ENCODE peak calls at places on chromosomes 2 and 18, in ten cellular contexts. One of them, this sample, is unnamed.

GRCh38 chr2:208501217-208501616 is 94.6 kb downstream of the PTH2R start:
- DNase-seq in fibroblast of mammary gland: peak
- DNase-seq in cerebellar nuclear complex: no peak
- DNase-seq in iPS-NIHi11: peak
- DNase-seq in lower lobe of right lung: no peak
- DNase-seq in stimulated activated CD4-positive, alpha-beta T cell treated with anti-CD3 and anti-CD28 coated beads, Interleukin-12 subunit alpha, Interleukin-12 subunit beta, amount 100 ng/mL, for 24 hours: no peak
- DNase-seq in progenitor cell of endocrine pancreas: no peak
- DNase-seq in epithelial cell of esophagus: peak
- DNase-seq in pulmonary artery endothelial cell: no peak
- DNase-seq in stimulated activated CD8-positive, alpha-beta memory T cell treated with anti-CD3 and anti-CD28 coated beads, Interleukin-7, amount 100 ng/mL, for 1 hour: no peak
- DNase-seq in this sample: no peak

GRCh38 chr2:121529439-121530209 is 1.1 kb upstream of the RNU4ATAC start:
- DNase-seq in cerebellar nuclear complex: no peak
- DNase-seq in epithelial cell of esophagus: peak
- DNase-seq in progenitor cell of endocrine pancreas: no peak
- DNase-seq in fibroblast of mammary gland: peak
- DNase-seq in stimulated activated CD8-positive, alpha-beta memory T cell treated with anti-CD3 and anti-CD28 coated beads, Interleukin-7, amount 100 ng/mL, for 1 hour: no peak
- DNase-seq in pulmonary artery endothelial cell: no peak
- DNase-seq in iPS-NIHi11: peak
- DNase-seq in lower lobe of right lung: peak
- DNase-seq in stimulated activated CD4-positive, alpha-beta T cell treated with anti-CD3 and anti-CD28 coated beads, Interleukin-12 subunit alpha, Interleukin-12 subunit beta, amount 100 ng/mL, for 24 hours: no peak
- DNase-seq in this sample: peak

GRCh38 chr2:221518201-221518936 is 53.7 kb downstream of the EPHA4 start:
- DNase-seq in stimulated activated CD4-positive, alpha-beta T cell treated with anti-CD3 and anti-CD28 coated beads, Interleukin-12 subunit alpha, Interleukin-12 subunit beta, amount 100 ng/mL, for 24 hours: no peak
- DNase-seq in epithelial cell of esophagus: peak
- DNase-seq in iPS-NIHi11: no peak
- DNase-seq in lower lobe of right lung: no peak
- DNase-seq in fibroblast of mammary gland: no peak
- DNase-seq in cerebellar nuclear complex: no peak
- DNase-seq in progenitor cell of endocrine pancreas: no peak
- DNase-seq in stimulated activated CD8-positive, alpha-beta memory T cell treated with anti-CD3 and anti-CD28 coated beads, Interleukin-7, amount 100 ng/mL, for 1 hour: no peak
- DNase-seq in pulmonary artery endothelial cell: peak
- DNase-seq in this sample: no peak

GRCh38 chr18:23793985-23794867 is 105.0 kb downstream of the LAMA3 start:
- DNase-seq in lower lobe of right lung: no peak
- DNase-seq in fibroblast of mammary gland: no peak
- DNase-seq in iPS-NIHi11: no peak
- DNase-seq in epithelial cell of esophagus: no peak
- DNase-seq in stimulated activated CD4-positive, alpha-beta T cell treated with anti-CD3 and anti-CD28 coated beads, Interleukin-12 subunit alpha, Interleukin-12 subunit beta, amount 100 ng/mL, for 24 hours: no peak
- DNase-seq in pulmonary artery endothelial cell: no peak
- DNase-seq in stimulated activated CD8-positive, alpha-beta memory T cell treated with anti-CD3 and anti-CD28 coated beads, Interleukin-7, amount 100 ng/mL, for 1 hour: no peak
- DNase-seq in cerebellar nuclear complex: no peak
- DNase-seq in progenitor cell of endocrine pancreas: no peak
- DNase-seq in this sample: no peak

GRCh38 chr2:31411771-31412170 is 2.8 kb downstream of the XDH start:
- DNase-seq in stimulated activated CD8-positive, alpha-beta memory T cell treated with anti-CD3 and anti-CD28 coated beads, Interleukin-7, amount 100 ng/mL, for 1 hour: no peak
- DNase-seq in lower lobe of right lung: no peak
- DNase-seq in pulmonary artery endothelial cell: no peak
- DNase-seq in progenitor cell of endocrine pancreas: no peak
- DNase-seq in fibroblast of mammary gland: no peak
- DNase-seq in epithelial cell of esophagus: peak
- DNase-seq in cerebellar nuclear complex: no peak
- DNase-seq in iPS-NIHi11: no peak
- DNase-seq in stimulated activated CD4-positive, alpha-beta T cell treated with anti-CD3 and anti-CD28 coated beads, Interleukin-12 subunit alpha, Interleukin-12 subunit beta, amount 100 ng/mL, for 24 hours: no peak
- DNase-seq in this sample: no peak

GRCh38 chr2:71961289-71962027 is 186.2 kb downstream of the CYP26B1 start:
- DNase-seq in progenitor cell of endocrine pancreas: no peak
- DNase-seq in stimulated activated CD4-positive, alpha-beta T cell treated with anti-CD3 and anti-CD28 coated beads, Interleukin-12 subunit alpha, Interleukin-12 subunit beta, amount 100 ng/mL, for 24 hours: no peak
- DNase-seq in pulmonary artery endothelial cell: no peak
- DNase-seq in stimulated activated CD8-positive, alpha-beta memory T cell treated with anti-CD3 and anti-CD28 coated beads, Interleukin-7, amount 100 ng/mL, for 1 hour: no peak
- DNase-seq in epithelial cell of esophagus: no peak
- DNase-seq in lower lobe of right lung: no peak
- DNase-seq in cerebellar nuclear complex: no peak
- DNase-seq in iPS-NIHi11: no peak
- DNase-seq in fibroblast of mammary gland: no peak
- DNase-seq in this sample: no peak

GRCh38 chr2:220892018-220892634 is 680.0 kb downstream of the EPHA4 start:
- DNase-seq in iPS-NIHi11: no peak
- DNase-seq in epithelial cell of esophagus: no peak
- DNase-seq in lower lobe of right lung: no peak
- DNase-seq in stimulated activated CD4-positive, alpha-beta T cell treated with anti-CD3 and anti-CD28 coated beads, Interleukin-12 subunit alpha, Interleukin-12 subunit beta, amount 100 ng/mL, for 24 hours: no peak
- DNase-seq in stimulated activated CD8-positive, alpha-beta memory T cell treated with anti-CD3 and anti-CD28 coated beads, Interleukin-7, amount 100 ng/mL, for 1 hour: no peak
- DNase-seq in progenitor cell of endocrine pancreas: no peak
- DNase-seq in cerebellar nuclear complex: no peak
- DNase-seq in pulmonary artery endothelial cell: no peak
- DNase-seq in fibroblast of mammary gland: no peak
- DNase-seq in this sample: no peak

GRCh38 chr2:160224060-160224459 is 24.0 kb upstream of the ITGB6 start:
- DNase-seq in pulmonary artery endothelial cell: peak
- DNase-seq in lower lobe of right lung: no peak
- DNase-seq in fibroblast of mammary gland: peak
- DNase-seq in progenitor cell of endocrine pancreas: no peak
- DNase-seq in stimulated activated CD4-positive, alpha-beta T cell treated with anti-CD3 and anti-CD28 coated beads, Interleukin-12 subunit alpha, Interleukin-12 subunit beta, amount 100 ng/mL, for 24 hours: no peak
- DNase-seq in epithelial cell of esophagus: peak
- DNase-seq in cerebellar nuclear complex: no peak
- DNase-seq in stimulated activated CD8-positive, alpha-beta memory T cell treated with anti-CD3 and anti-CD28 coated beads, Interleukin-7, amount 100 ng/mL, for 1 hour: no peak
- DNase-seq in iPS-NIHi11: no peak
- DNase-seq in this sample: no peak

GRCh38 chr2:212337486-212338343 is 200.9 kb downstream of the ERBB4 start:
- DNase-seq in fibroblast of mammary gland: no peak
- DNase-seq in stimulated activated CD8-positive, alpha-beta memory T cell treated with anti-CD3 and anti-CD28 coated beads, Interleukin-7, amount 100 ng/mL, for 1 hour: no peak
- DNase-seq in stimulated activated CD4-positive, alpha-beta T cell treated with anti-CD3 and anti-CD28 coated beads, Interleukin-12 subunit alpha, Interleukin-12 subunit beta, amount 100 ng/mL, for 24 hours: no peak
- DNase-seq in lower lobe of right lung: no peak
- DNase-seq in cerebellar nuclear complex: no peak
- DNase-seq in iPS-NIHi11: no peak
- DNase-seq in pulmonary artery endothelial cell: no peak
- DNase-seq in progenitor cell of endocrine pancreas: no peak
- DNase-seq in epithelial cell of esophagus: no peak
- DNase-seq in this sample: no peak